ENCODE peak calls at places on chromosomes 16 and 17, in four cellular contexts. T is pancreas, O is left lung, V is transverse colon. J is an unnamed sample.

GRCh38 chr17:29726721-29727252 is 104.1 kb upstream of the CORO6 start:
- DNase-seq in T (no peak), O (no peak), V (no peak), J (no peak)

GRCh38 chr16:81130126-81130525 is 33.9 kb upstream of the GCSH start:
- DNase-seq in T (no peak), O (no peak), V (no peak), J (no peak)

GRCh38 chr17:79458356-79458755 is 152.5 kb downstream of the RBFOX3 start:
- DNase-seq in T (no peak), O (no peak), V (no peak), J (no peak)

GRCh38 chr17:6465206-6466003 is 21.1 kb downstream of the PIMREG start:
- DNase-seq in T (no peak), O (peak), V (no peak), J (no peak)

GRCh38 chr17:58586009-58586408 is 71.6 kb upstream of the MTMR4 start:
- DNase-seq in T (no peak), O (no peak), V (no peak), J (no peak)

GRCh38 chr16:69077251-69077650 is 28.2 kb upstream of the HAS3 start:
- DNase-seq in T (no peak), O (no peak), V (no peak), J (peak)

GRCh38 chr17:63498621-63499195 is 21.8 kb downstream of the ACE start:
- DNase-seq in T (no peak), O (no peak), V (no peak), J (peak)

GRCh38 chr17:71142333-71142732 is 973.0 kb downstream of the KCNJ2 start:
- DNase-seq in T (no peak), O (no peak), V (no peak), J (peak)

GRCh38 chr16:28873543-28874201 is 4.6 kb upstream of the ATP2A1 start:
- DNase-seq in T (no peak), O (no peak), V (peak), J (no peak)

GRCh38 chr16:9977333-9977897 is 204.8 kb downstream of the GRIN2A start:
- DNase-seq in T (no peak), O (no peak), V (no peak), J (no peak)

GRCh38 chr17:8859029-8859803 is 8.3 kb downstream of the PIK3R6 start:
- DNase-seq in T (no peak), O (no peak), V (no peak), J (peak)

GRCh38 chr16:46918905-46919792 is 35.0 kb downstream of the GPT2 start:
- DNase-seq in T (peak), O (no peak), V (peak), J (no peak)

GRCh38 chr17:76538281-76538931 is 897 bp upstream of the CYGB start:
- DNase-seq in T (no peak), O (peak), V (no peak), J (no peak)
- H3K27ac ChIP-seq in T (no peak), O (peak), V (peak), J (no peak)

DNA sequence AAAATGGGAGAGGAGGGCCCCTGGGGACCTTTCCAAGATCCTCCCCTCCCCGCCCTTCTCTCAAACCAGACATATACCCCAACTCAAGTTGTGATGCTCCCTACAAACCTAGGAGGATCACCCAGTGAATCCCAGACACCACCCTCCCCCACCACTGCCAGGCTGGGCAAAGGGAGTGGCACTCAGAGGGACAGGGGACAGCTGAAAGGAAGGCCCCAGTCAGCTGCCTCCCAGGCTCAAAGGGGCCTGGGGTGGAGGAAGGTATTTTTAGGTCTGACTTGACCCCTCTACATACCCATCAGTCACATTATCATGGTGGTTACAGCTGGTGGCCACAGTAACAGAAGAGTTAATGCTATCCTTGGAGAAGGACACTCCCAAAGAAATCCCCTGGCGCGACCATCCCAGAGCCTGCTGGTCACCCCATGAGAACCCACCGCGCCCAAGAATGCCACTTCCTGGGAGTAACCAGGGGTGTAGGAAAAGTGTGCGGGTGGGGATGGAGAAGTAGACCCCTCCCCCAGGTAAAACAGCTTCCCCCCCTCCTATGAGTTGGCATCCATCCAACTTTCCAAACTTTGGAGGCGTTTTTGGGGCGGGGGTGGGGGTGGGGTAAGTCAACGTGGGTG is 1.2 kb downstream of the CACNB1 start:
- DNase-seq in T (peak), O (no peak), V (peak), J (no peak)
- H3K27ac ChIP-seq in T (no peak), O (peak), V (peak), J (no peak)

GRCh38 chr17:82845163-82845807 is 5.5 kb upstream of the ZNF750 start:
- DNase-seq in T (no peak), O (peak), V (no peak), J (no peak)

GRCh38 chr17:82843904-82844640 is 4.2 kb upstream of the ZNF750 start:
- DNase-seq in T (no peak), O (no peak), V (no peak), J (no peak)

GRCh38 chr17:82848022-82848592 is 8.3 kb upstream of the ZNF750 start:
- DNase-seq in T (no peak), O (peak), V (peak), J (peak)

GRCh38 chr17:82844796-82845162 is 5.0 kb upstream of the ZNF750 start:
- DNase-seq in T (no peak), O (no peak), V (no peak), J (no peak)

DNA sequence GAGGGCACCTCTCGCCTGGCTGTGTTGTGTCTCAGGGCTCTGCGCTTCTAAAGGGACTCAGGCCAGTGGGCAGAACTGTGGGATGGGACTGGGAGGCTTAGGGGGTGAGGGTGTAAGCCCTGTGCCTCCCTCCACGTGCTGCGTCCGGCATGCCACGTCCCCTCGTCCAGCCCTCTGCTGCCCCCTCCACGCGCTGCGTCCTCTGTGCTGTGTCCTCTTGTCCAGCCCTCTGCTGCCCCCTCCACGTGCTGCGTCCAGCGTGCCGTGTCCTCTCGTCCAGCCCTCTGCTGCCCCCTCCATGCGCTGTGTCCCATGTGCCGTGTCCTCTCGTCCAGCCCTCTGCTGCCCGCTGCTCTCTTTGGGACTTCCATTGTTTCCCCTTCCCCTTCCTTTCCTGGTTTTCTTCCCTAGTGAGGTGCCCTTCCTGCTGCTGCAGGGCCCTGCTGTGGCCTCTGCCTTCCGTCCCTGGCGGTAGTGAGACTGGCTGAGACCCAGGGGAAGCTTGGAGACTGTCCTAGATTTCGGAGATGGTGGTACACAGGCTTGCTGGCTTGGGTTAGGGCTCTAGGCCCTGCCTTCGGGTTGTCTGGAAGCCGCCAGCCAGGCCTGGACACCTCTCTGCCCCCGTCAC is 6.4 kb upstream of the ZNF750 start:
- DNase-seq in T (no peak), O (no peak), V (no peak), J (no peak)
- H3K27ac ChIP-seq in T (no peak), O (peak), V (peak), J (no peak)

GRCh38 chr17:42354956-42355843 is 33.0 kb downstream of the STAT3 start:
- DNase-seq in T (no peak), O (no peak), V (no peak), J (peak)
- H3K27ac ChIP-seq in T (no peak), O (peak), V (no peak), J (no peak)

DNA sequence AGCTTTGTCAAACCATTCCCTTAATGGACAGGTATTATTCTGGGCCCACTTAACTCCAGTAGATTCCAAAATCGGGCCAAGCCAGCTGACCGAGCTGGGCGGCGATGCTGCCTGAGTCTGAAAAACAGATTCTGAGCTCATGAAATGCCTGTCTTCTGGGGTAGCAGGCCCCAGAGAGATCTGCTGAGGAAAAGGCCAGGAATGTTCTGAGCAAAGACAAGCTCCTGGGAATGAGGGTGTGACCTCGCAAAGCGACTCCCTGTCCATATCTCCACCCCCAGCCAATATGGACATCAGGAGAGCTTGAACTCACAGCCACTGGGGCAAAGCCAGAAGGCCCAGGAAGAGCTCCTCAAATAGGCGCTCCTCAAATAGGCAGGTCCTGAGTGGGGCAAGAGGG is 23.7 kb downstream of the ZNF423 start:
- DNase-seq in T (no peak), O (no peak), V (no peak), J (no peak)
- H3K27ac ChIP-seq in T (no peak), O (peak), V (peak), J (no peak)